ENCODE peak calls at places on chromosomes 12 and 14, in six cellular contexts. X, P, M, C, S and O are unnamed samples. For H3K9me3 and H3K4me1, the result is how much of the 10 kb centered on the place peaks cover.

GRCh38 chr14:68977741-68978549 is 1.2 kb downstream of the ACTN1 start:
- DNase-seq in C (peak), S (peak), X (peak), M (peak), P (no peak), O (peak)

GRCh38 chr12:27245039-27245438 is 953 bp downstream of the STK38L start:
- DNase-seq in M (no peak), P (no peak), X (no peak), C (no peak), S (no peak), O (no peak)

GRCh38 chr12:89353188-89353822 is 1.0 kb upstream of the DUSP6 start:
- DNase-seq in M (peak), P (peak), X (no peak), C (peak), S (peak), O (peak)

GRCh38 chr14:76761198-76761848 is at the start of gene VASH1:
- DNase-seq in S (peak), M (peak), X (peak), P (no peak), C (peak), O (peak)

GRCh38 chr12:66916189-66916588 is 237.3 kb upstream of the GRIP1 start:
- DNase-seq in X (peak), S (no peak), P (no peak), M (peak), C (no peak), O (no peak)

GRCh38 chr14:49946320-49947141 is 53.6 kb downstream of the ARF6 start:
- DNase-seq in M (peak), S (peak), X (no peak), P (no peak), C (peak), O (no peak)

GRCh38 chr12:75783093-75783877 is 248.3 kb downstream of the PHLDA1 start:
- DNase-seq in P (peak), S (peak), C (no peak), X (no peak), M (no peak), O (no peak)

GRCh38 chr14:104342435-104343293 is 204.3 kb downstream of the KIF26A start:
- DNase-seq in P (no peak), M (no peak), X (no peak), S (no peak), C (no peak), O (peak)

GRCh38 chr12:80282761-80283160 is 161.3 kb upstream of the PTPRQ start:
- DNase-seq in X (no peak), S (peak), C (no peak), M (no peak), P (no peak), O (no peak)

GRCh38 chr12:125577334-125577733 is 512.1 kb downstream of the AACS start:
- DNase-seq in P (no peak), M (no peak), S (no peak), C (no peak), X (no peak), O (no peak)

GRCh38 chr12:127811988-127812387 is 455.0 kb upstream of the TMEM132C start:
- DNase-seq in S (no peak), P (no peak), X (no peak), M (peak), C (peak), O (peak)

DNA sequence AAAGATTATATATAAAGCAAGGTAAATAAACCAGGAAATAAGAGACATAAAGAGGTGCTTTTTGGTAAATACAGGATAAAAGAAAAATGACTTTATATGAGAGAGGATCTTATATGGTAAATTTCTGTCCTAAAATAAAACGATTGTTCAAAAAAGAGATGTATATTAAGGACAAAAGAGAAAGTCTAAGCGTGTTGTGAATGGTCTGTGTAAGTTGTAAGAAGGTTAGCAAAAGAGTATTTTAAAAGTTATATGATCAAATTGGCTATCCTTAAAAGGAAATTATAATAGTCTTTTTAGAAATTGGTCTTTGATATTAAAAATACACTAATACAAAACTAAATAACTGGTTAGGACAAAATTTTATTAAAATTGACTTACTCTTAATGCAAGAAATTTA is 14.1 kb upstream of the ACSM4 start:
- DNase-seq in M (no peak), P (no peak), X (no peak), S (no peak), C (no peak), O (no peak)
- H3K9me3 ChIP-seq in M (under half), P (under half), X (under half), S (under half), C (under half), O (half or more)

GRCh38 chr14:90198541-90198940 is 57.8 kb upstream of the PSMC1 start:
- DNase-seq in P (no peak), X (no peak), S (no peak), C (no peak), M (no peak), O (no peak)

GRCh38 chr14:90201344-90201743 is 55.0 kb upstream of the PSMC1 start:
- DNase-seq in P (no peak), M (no peak), S (no peak), X (no peak), C (no peak), O (no peak)

GRCh38 chr14:90204516-90204915 is 51.8 kb upstream of the PSMC1 start:
- DNase-seq in M (no peak), C (no peak), P (no peak), S (no peak), X (no peak), O (no peak)
- H3K4me1 ChIP-seq in M (under half), C (under half), P (under half), S (under half), X (under half), O (under half)

GRCh38 chr14:26191666-26192065 is 406.2 kb downstream of the NOVA1 start:
- DNase-seq in S (no peak), C (no peak), X (no peak), M (no peak), P (no peak), O (no peak)
- H3K9me3 ChIP-seq in S (under half), C (under half), X (under half), M (under half), P (under half), O (under half)

GRCh38 chr14:100859781-100860180 is 33.9 kb downstream of the MEG3 start:
- DNase-seq in X (no peak), C (no peak), M (no peak), P (no peak), S (no peak), O (no peak)

GRCh38 chr14:100861188-100861936 is 35.4 kb downstream of the MEG3 start:
- DNase-seq in C (no peak), P (no peak), S (no peak), X (no peak), M (peak), O (no peak)

GRCh38 chr14:100862277-100862676 is 36.4 kb downstream of the MEG3 start:
- DNase-seq in X (no peak), M (no peak), C (no peak), S (peak), P (no peak), O (no peak)

GRCh38 chr14:100861937-100862247 is 36.0 kb downstream of the MEG3 start:
- DNase-seq in X (no peak), M (no peak), S (no peak), C (no peak), P (no peak), O (no peak)

GRCh38 chr14:100860556-100861187 is 34.8 kb downstream of the MEG3 start:
- DNase-seq in C (no peak), X (no peak), P (no peak), M (peak), S (no peak), O (no peak)
- H3K4me1 ChIP-seq in C (under half), X (under half), P (under half), M (under half), S (under half), O (under half)

GRCh38 chr14:28297559-28297958 is 469.0 kb upstream of the FOXG1 start:
- DNase-seq in S (no peak), C (no peak), P (no peak), M (no peak), X (no peak), O (no peak)
- H3K9me3 ChIP-seq in S (under half), C (under half), P (under half), M (under half), X (under half), O (under half)

DNA sequence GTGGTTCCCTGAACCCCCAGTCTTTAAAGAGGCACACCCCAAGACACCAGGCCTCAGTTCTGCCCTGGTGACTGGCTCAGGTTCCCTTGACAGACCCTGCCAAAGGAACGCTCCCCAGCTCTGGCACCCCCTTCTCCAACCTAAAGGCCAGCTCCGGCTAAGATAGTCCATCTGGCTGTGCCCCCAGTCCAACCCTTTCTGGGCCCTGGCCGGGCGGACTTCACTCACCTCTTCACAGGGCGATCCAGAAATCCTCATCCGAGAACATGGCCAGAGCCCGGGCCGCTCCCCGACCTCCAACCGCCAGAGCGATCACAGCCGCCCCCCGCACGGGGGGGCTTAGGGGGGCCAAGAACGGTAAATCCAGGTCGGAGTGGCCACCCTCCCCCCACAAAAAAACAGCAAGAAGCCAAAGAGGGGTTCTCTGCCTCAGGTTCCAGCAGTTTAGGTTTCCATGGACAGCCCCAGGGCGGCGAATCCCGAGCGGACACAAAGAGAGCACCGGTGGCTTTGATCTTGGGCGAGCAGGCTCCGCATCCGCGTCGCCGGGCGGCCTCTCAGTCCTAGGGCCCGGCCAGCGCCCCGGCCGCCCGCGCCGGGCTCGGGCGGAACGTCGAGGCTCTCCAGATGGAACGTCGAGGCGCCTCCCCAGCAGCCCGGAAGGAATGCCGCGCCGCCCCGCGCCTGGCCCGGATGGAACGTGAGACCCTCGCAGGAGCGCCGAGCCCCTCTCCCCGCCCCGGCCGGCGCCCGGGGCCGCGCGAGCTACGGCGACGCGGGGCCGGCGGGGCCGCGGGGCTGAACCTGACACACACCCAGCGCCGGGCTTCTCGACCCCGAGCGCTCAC is 985 bp downstream of the KMT2D start:
- DNase-seq in C (peak), S (no peak), P (no peak), M (peak), X (no peak), O (peak)
- H3K4me1 ChIP-seq in C (under half), S (under half), P (half or more), M (under half), X (under half), O (under half)

GRCh38 chr14:101151930-101152310 is 248.4 kb upstream of the RTL1 start:
- DNase-seq in X (no peak), C (no peak), M (no peak), P (no peak), S (no peak), O (no peak)

GRCh38 chr14:101152855-101153254 is 249.3 kb upstream of the RTL1 start:
- DNase-seq in P (no peak), X (no peak), M (no peak), S (no peak), C (no peak), O (no peak)

GRCh38 chr14:101151226-101151929 is 247.9 kb upstream of the RTL1 start:
- DNase-seq in M (no peak), X (no peak), S (no peak), C (no peak), P (no peak), O (peak)

GRCh38 chr14:101150010-101150409 is 246.5 kb upstream of the RTL1 start:
- DNase-seq in S (no peak), M (no peak), X (no peak), P (no peak), C (no peak), O (peak)

DNA sequence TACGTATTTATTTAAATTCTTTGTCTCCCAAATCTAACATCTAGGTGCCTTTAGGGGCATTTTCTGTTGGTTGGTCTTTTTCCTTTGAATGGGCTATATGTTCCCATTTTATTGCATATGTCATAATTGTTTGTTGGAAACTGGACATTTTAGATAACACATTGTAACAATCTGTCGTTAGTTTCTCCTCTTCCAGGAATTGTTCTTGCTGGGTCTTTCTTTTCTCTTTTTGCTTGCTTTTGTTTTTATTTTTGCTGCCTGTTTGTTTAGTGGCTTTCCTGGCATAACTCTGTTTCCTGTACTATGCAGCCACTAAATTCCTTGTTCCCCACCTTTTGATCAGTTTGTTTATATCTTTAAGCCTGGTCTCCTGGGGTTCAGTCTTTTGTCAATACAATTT is 244.3 kb upstream of the RTL1 start:
- DNase-seq in M (no peak), C (no peak), P (no peak), X (no peak), S (no peak), O (no peak)
- H3K9me3 ChIP-seq in M (under half), C (under half), P (under half), X (under half), S (under half), O (under half)